ENCODE peak calls at places on chromosomes 3 and 15, in five cellular contexts. L is prostate gland, F is WERI-Rb-1, G is lower lobe of right lung, M is fibroblast of lung. X is an unnamed sample.

GRCh38 chr3:185207931-185208746 is 45.7 kb downstream of the EHHADH start:
- DNase-seq in L (no peak), F (no peak), G (no peak), M (peak; percentile 91), X (no peak)

GRCh38 chr3:4848176-4848575 is 131.1 kb upstream of the BHLHE40 start:
- DNase-seq in L (peak; percentile 78), F (no peak), G (no peak), M (no peak), X (no peak)

GRCh38 chr3:10635446-10636076 is 130.2 kb upstream of the ATP2B2 start:
- DNase-seq in L (no peak), F (no peak), G (no peak), M (no peak), X (no peak)

GRCh38 chr3:71816757-71817156 is 31.8 kb upstream of the PROK2 start:
- DNase-seq in L (no peak), F (no peak), G (no peak), M (no peak), X (no peak)

GRCh38 chr15:81264072-81264857 is 59.7 kb downstream of the STARD5 start:
- DNase-seq in L (no peak), F (no peak), G (no peak), M (no peak), X (no peak)

GRCh38 chr3:47578691-47579632 is at the start of gene CSPG5:
- DNase-seq in L (no peak), F (peak; percentile 85), G (peak; percentile 50), M (no peak), X (peak; percentile 28)

GRCh38 chr3:87468235-87468634 is 191.9 kb upstream of the POU1F1 start:
- DNase-seq in L (no peak), F (no peak), G (no peak), M (no peak), X (no peak)

GRCh38 chr3:120850326-120851295 is 57.4 kb upstream of the STXBP5L start:
- DNase-seq in L (no peak), F (peak; percentile 65), G (no peak), M (peak; percentile 60), X (no peak)

GRCh38 chr3:184616416-184616815 is 54.8 kb downstream of the EPHB3 start:
- DNase-seq in L (no peak), F (no peak), G (no peak), M (peak; percentile 36), X (no peak)

GRCh38 chr15:86316699-86317378 is 237.2 kb downstream of the AGBL1 start:
- DNase-seq in L (no peak), F (no peak), G (no peak), M (no peak), X (no peak)

GRCh38 chr15:20348291-20348899 is 193.2 kb downstream of the GOLGA6L6 start:
- DNase-seq in L (no peak), F (no peak), G (no peak), M (no peak), X (no peak)

GRCh38 chr15:66472176-66472999 is 25.2 kb downstream of the SNAPC5 start:
- DNase-seq in L (no peak), F (no peak), G (no peak), M (peak; percentile 50), X (no peak)

DNA sequence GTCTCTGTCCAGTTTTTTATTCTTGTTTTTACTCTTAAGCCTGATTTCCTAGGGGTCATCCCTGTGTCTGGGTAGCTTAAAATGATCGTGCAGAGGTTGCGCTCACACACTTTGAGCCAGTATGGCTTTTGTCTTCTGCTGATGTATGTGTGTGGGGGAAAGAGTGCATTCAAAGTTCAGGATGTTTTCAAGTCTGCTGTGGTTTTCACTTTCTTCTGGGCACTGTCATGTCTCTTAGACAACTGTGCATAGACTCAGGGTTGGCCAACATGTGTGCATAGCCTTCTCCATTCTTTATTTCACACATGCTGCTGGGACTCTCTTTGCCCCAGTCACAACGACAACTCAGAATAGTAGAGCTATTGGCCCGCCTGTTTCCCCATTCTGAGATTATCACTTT is 139.1 kb downstream of the WNT7A start:
- DNase-seq in L (no peak), F (no peak), G (no peak), M (no peak), X (no peak)
- H3K9me3 ChIP-seq in L (no peaks in the 10 kb centered on the region), F (peaks cover 7% of the 10 kb centered on the region), G (peaks cover 17% of the 10 kb centered on the region), M (no peaks in the 10 kb centered on the region), X (peaks cover 57% of the 10 kb centered on the region)

GRCh38 chr15:84681822-84682221 is 23.8 kb upstream of the NMB start:
- DNase-seq in L (no peak), F (no peak), G (no peak), M (peak; percentile 76), X (no peak)

GRCh38 chr15:84684092-84684491 is 26.1 kb upstream of the NMB start:
- DNase-seq in L (no peak), F (no peak), G (no peak), M (peak; percentile 63), X (no peak)

GRCh38 chr15:84689858-84690257 is 26.1 kb downstream of the SEC11A start:
- DNase-seq in L (no peak), F (no peak), G (no peak), M (no peak), X (no peak)

GRCh38 chr15:84690342-84690741 is 25.6 kb downstream of the SEC11A start:
- DNase-seq in L (no peak), F (no peak), G (no peak), M (no peak), X (no peak)

DNA sequence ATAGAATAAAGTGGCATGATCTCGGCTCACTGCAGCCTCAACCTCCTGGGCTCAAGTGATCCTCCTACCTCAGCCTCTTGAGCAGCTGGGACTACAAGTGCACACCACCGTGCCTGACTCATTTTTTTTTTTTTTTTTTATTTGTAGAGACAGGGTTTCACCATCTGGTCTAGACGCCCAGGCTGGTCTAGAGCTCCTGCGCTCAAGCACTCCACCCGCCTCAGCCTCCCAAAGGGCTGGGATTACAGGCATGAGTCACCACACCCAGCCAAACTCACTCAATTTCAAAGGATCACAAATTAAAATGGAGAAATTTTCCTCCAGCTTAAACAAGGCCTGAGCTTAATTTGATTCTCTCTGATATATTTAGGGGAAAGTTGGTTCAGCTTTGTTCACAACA is 27.3 kb upstream of the NMB start:
- DNase-seq in L (no peak), F (peak; percentile 26), G (peak; percentile 62), M (peak; percentile 87), X (peak; percentile 41)
- H3K27ac ChIP-seq in L (no peak overlapping the region), F (no peak overlapping the region), G (no peak overlapping the region), M (no peak overlapping the region), X (peak overlapping the region; percentile 9)

GRCh38 chr15:25053000-25053815 is 98.4 kb downstream of the SNRPN start:
- DNase-seq in L (no peak), F (no peak), G (peak; percentile 11), M (no peak), X (no peak)
- H3K9me3 ChIP-seq in L (peaks cover 11% of the 10 kb centered on the region), F (peaks cover 68% of the 10 kb centered on the region), G (peaks cover 96% of the 10 kb centered on the region), M (peaks cover 19% of the 10 kb centered on the region), X (peaks cover 99% of the 10 kb centered on the region)

GRCh38 chr3:195080125-195080524 is 190.8 kb downstream of the XXYLT1 start:
- DNase-seq in L (no peak), F (no peak), G (peak; percentile 45), M (no peak), X (no peak)
- H3K27ac ChIP-seq in L (no peak overlapping the region), F (no peak overlapping the region), G (peak overlapping the region; percentile 42), M (no peak overlapping the region), X (peak overlapping the region; percentile 92)

GRCh38 chr3:65878831-65879230 is 159.9 kb downstream of the MAGI1 start:
- DNase-seq in L (no peak), F (no peak), G (no peak), M (no peak), X (no peak)

GRCh38 chr3:65877160-65877559 is 161.6 kb downstream of the MAGI1 start:
- DNase-seq in L (no peak), F (no peak), G (no peak), M (no peak), X (no peak)

GRCh38 chr3:65875395-65876027 is 163.2 kb downstream of the MAGI1 start:
- DNase-seq in L (no peak), F (no peak), G (no peak), M (no peak), X (no peak)

GRCh38 chr3:65873869-65874268 is 164.8 kb downstream of the MAGI1 start:
- DNase-seq in L (no peak), F (no peak), G (no peak), M (no peak), X (no peak)

DNA sequence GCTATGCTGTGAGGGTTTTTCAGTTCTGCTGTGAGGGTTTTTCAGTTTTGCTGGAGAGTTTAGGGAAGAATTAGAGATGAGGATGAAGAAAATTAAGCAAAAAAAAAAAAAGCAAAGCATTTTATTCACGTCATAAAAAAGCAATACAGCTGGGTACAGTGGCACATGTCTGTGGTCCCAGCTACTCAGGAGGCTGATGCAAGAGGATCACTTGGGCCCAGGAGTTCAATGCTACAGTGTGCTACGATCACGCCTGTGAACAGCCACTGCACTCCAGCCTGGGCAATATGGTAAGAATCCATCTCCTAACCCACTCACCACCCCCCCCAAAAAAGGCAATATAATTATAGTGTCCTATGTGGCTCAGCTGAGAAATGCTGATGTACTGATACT is 162.7 kb downstream of the MAGI1 start:
- DNase-seq in L (no peak), F (no peak), G (no peak), M (no peak), X (no peak)
- H3K9me3 ChIP-seq in L (no peaks in the 10 kb centered on the region), F (no peaks in the 10 kb centered on the region), G (no peaks in the 10 kb centered on the region), M (no peaks in the 10 kb centered on the region), X (peaks cover 5% of the 10 kb centered on the region)

X was measured in left ventricle myocardium inferior.